ENCODE peak calls at places on chromosomes 11 and 22, in nine cellular contexts. One of them, this sample, is unnamed.

GRCh38 chr22:48464246-48464645 is 1363.4 kb downstream of the BRD1 start:
- DNase-seq in H9: no peak
- DNase-seq in body of pancreas: no peak
- DNase-seq in thyroid gland: no peak
- DNase-seq in heart right ventricle: no peak
- DNase-seq in dorsolateral prefrontal cortex: no peak
- DNase-seq in upper lobe of right lung: peak; percentile 51
- DNase-seq in keratinocyte: no peak
- DNase-seq in neural progenitor cell: peak; percentile 18
- DNase-seq in this sample: no peak

GRCh38 chr11:113204280-113204679 is 110.1 kb upstream of the TTC12 start:
- DNase-seq in H9: no peak
- DNase-seq in body of pancreas: peak; percentile 24
- DNase-seq in thyroid gland: no peak
- DNase-seq in heart right ventricle: no peak
- DNase-seq in dorsolateral prefrontal cortex: peak; percentile 66
- DNase-seq in upper lobe of right lung: no peak
- DNase-seq in keratinocyte: no peak
- DNase-seq in neural progenitor cell: no peak
- DNase-seq in this sample: no peak

GRCh38 chr22:47065756-47066615 is 303.5 kb downstream of the TBC1D22A start:
- DNase-seq in H9: no peak
- DNase-seq in body of pancreas: peak; percentile 84
- DNase-seq in thyroid gland: no peak
- DNase-seq in heart right ventricle: no peak
- DNase-seq in dorsolateral prefrontal cortex: no peak
- DNase-seq in upper lobe of right lung: peak; percentile 46
- DNase-seq in keratinocyte: no peak
- DNase-seq in neural progenitor cell: no peak
- DNase-seq in this sample: no peak

GRCh38 chr22:23523746-23524145 is 56.3 kb downstream of the IGLL1 start:
- DNase-seq in H9: no peak
- DNase-seq in body of pancreas: no peak
- DNase-seq in thyroid gland: peak; percentile 1
- DNase-seq in heart right ventricle: no peak
- DNase-seq in dorsolateral prefrontal cortex: no peak
- DNase-seq in upper lobe of right lung: peak; percentile 34
- DNase-seq in keratinocyte: no peak
- DNase-seq in neural progenitor cell: no peak
- DNase-seq in this sample: no peak

GRCh38 chr11:33646629-33647028 is 54.0 kb downstream of the C11orf91 start:
- DNase-seq in H9: no peak
- DNase-seq in body of pancreas: no peak
- DNase-seq in thyroid gland: no peak
- DNase-seq in heart right ventricle: no peak
- DNase-seq in dorsolateral prefrontal cortex: no peak
- DNase-seq in upper lobe of right lung: no peak
- DNase-seq in keratinocyte: no peak
- DNase-seq in neural progenitor cell: no peak
- DNase-seq in this sample: no peak

GRCh38 chr22:25497269-25497668 is 67.2 kb upstream of the GRK3 start:
- DNase-seq in H9: no peak
- DNase-seq in body of pancreas: no peak
- DNase-seq in thyroid gland: peak; percentile 9
- DNase-seq in heart right ventricle: peak; percentile 35
- DNase-seq in dorsolateral prefrontal cortex: no peak
- DNase-seq in upper lobe of right lung: no peak
- DNase-seq in keratinocyte: no peak
- DNase-seq in neural progenitor cell: no peak
- DNase-seq in this sample: peak; percentile 17

GRCh38 chr11:3831378-3832239 is 9.2 kb downstream of the RHOG start:
- DNase-seq in H9: no peak
- DNase-seq in body of pancreas: no peak
- DNase-seq in thyroid gland: no peak
- DNase-seq in heart right ventricle: peak; percentile 45
- DNase-seq in dorsolateral prefrontal cortex: no peak
- DNase-seq in upper lobe of right lung: peak; percentile 76
- DNase-seq in keratinocyte: no peak
- DNase-seq in neural progenitor cell: no peak
- DNase-seq in this sample: no peak

GRCh38 chr11:122601131-122602125 is 54.1 kb upstream of the UBASH3B start:
- DNase-seq in H9: no peak
- DNase-seq in body of pancreas: peak; percentile 16
- DNase-seq in thyroid gland: no peak
- DNase-seq in heart right ventricle: no peak
- DNase-seq in dorsolateral prefrontal cortex: no peak
- DNase-seq in upper lobe of right lung: no peak
- DNase-seq in keratinocyte: no peak
- DNase-seq in neural progenitor cell: no peak
- DNase-seq in this sample: no peak

GRCh38 chr11:2268911-2269600 is 1.3 kb downstream of the ASCL2 start:
- DNase-seq in H9: peak; percentile 69
- DNase-seq in body of pancreas: peak; percentile 49
- DNase-seq in thyroid gland: peak; percentile 59
- DNase-seq in heart right ventricle: peak; percentile 17
- DNase-seq in dorsolateral prefrontal cortex: peak; percentile 45
- DNase-seq in upper lobe of right lung: peak; percentile 87
- DNase-seq in keratinocyte: no peak
- DNase-seq in neural progenitor cell: peak; percentile 73
- DNase-seq in this sample: peak; percentile 58

GRCh38 chr22:17085277-17086091 is 684 bp downstream of the IL17RA start:
- DNase-seq in H9: no peak
- DNase-seq in body of pancreas: peak; percentile 31
- DNase-seq in thyroid gland: peak; percentile 33
- DNase-seq in heart right ventricle: no peak
- DNase-seq in dorsolateral prefrontal cortex: no peak
- DNase-seq in upper lobe of right lung: peak; percentile 83
- DNase-seq in keratinocyte: no peak
- DNase-seq in neural progenitor cell: peak; percentile 48
- DNase-seq in this sample: peak; percentile 45

GRCh38 chr11:72954860-72955259 is 140.6 kb downstream of the ATG16L2 start:
- DNase-seq in H9: no peak
- DNase-seq in body of pancreas: no peak
- DNase-seq in thyroid gland: peak; percentile 16
- DNase-seq in heart right ventricle: peak; percentile 20
- DNase-seq in dorsolateral prefrontal cortex: no peak
- DNase-seq in upper lobe of right lung: no peak
- DNase-seq in keratinocyte: no peak
- DNase-seq in neural progenitor cell: no peak
- DNase-seq in this sample: peak; percentile 41

GRCh38 chr22:27885977-27886842 is 32.8 kb downstream of the PITPNB start:
- DNase-seq in H9: no peak
- DNase-seq in body of pancreas: peak; percentile 39
- DNase-seq in thyroid gland: peak; percentile 46
- DNase-seq in heart right ventricle: peak; percentile 42
- DNase-seq in dorsolateral prefrontal cortex: no peak
- DNase-seq in upper lobe of right lung: no peak
- DNase-seq in keratinocyte: no peak
- DNase-seq in neural progenitor cell: peak; percentile 61
- DNase-seq in this sample: no peak

GRCh38 chr11:117094776-117095175 is 3.5 kb downstream of the SIK3 start:
- DNase-seq in H9: no peak
- DNase-seq in body of pancreas: peak; percentile 28
- DNase-seq in thyroid gland: peak; percentile 41
- DNase-seq in heart right ventricle: no peak
- DNase-seq in dorsolateral prefrontal cortex: no peak
- DNase-seq in upper lobe of right lung: no peak
- DNase-seq in keratinocyte: no peak
- DNase-seq in neural progenitor cell: peak; percentile 32
- DNase-seq in this sample: no peak

GRCh38 chr11:71539017-71539416 is 1.2 kb downstream of the KRTAP5-8 start:
- DNase-seq in H9: no peak
- DNase-seq in body of pancreas: no peak
- DNase-seq in thyroid gland: no peak
- DNase-seq in heart right ventricle: no peak
- DNase-seq in dorsolateral prefrontal cortex: no peak
- DNase-seq in upper lobe of right lung: peak; percentile 26
- DNase-seq in keratinocyte: no peak
- DNase-seq in neural progenitor cell: no peak
- DNase-seq in this sample: no peak

GRCh38 chr11:62508336-62509058 is 38.1 kb downstream of the AHNAK start:
- DNase-seq in H9: peak; percentile 85
- DNase-seq in body of pancreas: peak; percentile 83
- DNase-seq in thyroid gland: peak; percentile 94
- DNase-seq in heart right ventricle: peak; percentile 80
- DNase-seq in dorsolateral prefrontal cortex: peak; percentile 79
- DNase-seq in upper lobe of right lung: peak; percentile 86
- DNase-seq in keratinocyte: no peak
- DNase-seq in neural progenitor cell: peak; percentile 87
- DNase-seq in this sample: peak; percentile 78

GRCh38 chr11:66493124-66493523 is 12.9 kb downstream of the DPP3 start:
- DNase-seq in H9: no peak
- DNase-seq in body of pancreas: no peak
- DNase-seq in thyroid gland: no peak
- DNase-seq in heart right ventricle: no peak
- DNase-seq in dorsolateral prefrontal cortex: no peak
- DNase-seq in upper lobe of right lung: no peak
- DNase-seq in keratinocyte: no peak
- DNase-seq in neural progenitor cell: no peak
- DNase-seq in this sample: no peak

GRCh38 chr11:66494935-66495334 is 14.7 kb downstream of the DPP3 start:
- DNase-seq in H9: peak; percentile 63
- DNase-seq in body of pancreas: no peak
- DNase-seq in thyroid gland: no peak
- DNase-seq in heart right ventricle: no peak
- DNase-seq in dorsolateral prefrontal cortex: no peak
- DNase-seq in upper lobe of right lung: no peak
- DNase-seq in keratinocyte: no peak
- DNase-seq in neural progenitor cell: peak; percentile 30
- DNase-seq in this sample: no peak

GRCh38 chr11:66494458-66494857 is 14.2 kb downstream of the DPP3 start:
- DNase-seq in H9: no peak
- DNase-seq in body of pancreas: no peak
- DNase-seq in thyroid gland: no peak
- DNase-seq in heart right ventricle: no peak
- DNase-seq in dorsolateral prefrontal cortex: no peak
- DNase-seq in upper lobe of right lung: no peak
- DNase-seq in keratinocyte: no peak
- DNase-seq in neural progenitor cell: no peak
- DNase-seq in this sample: peak; percentile 9

GRCh38 chr11:66497206-66497605 is 13.2 kb upstream of the BBS1 start:
- DNase-seq in H9: no peak
- DNase-seq in body of pancreas: no peak
- DNase-seq in thyroid gland: no peak
- DNase-seq in heart right ventricle: no peak
- DNase-seq in dorsolateral prefrontal cortex: no peak
- DNase-seq in upper lobe of right lung: no peak
- DNase-seq in keratinocyte: no peak
- DNase-seq in neural progenitor cell: no peak
- DNase-seq in this sample: no peak

GRCh38 chr11:66495401-66495844 is 15.0 kb upstream of the BBS1 start:
- DNase-seq in H9: peak; percentile 71
- DNase-seq in body of pancreas: no peak
- DNase-seq in thyroid gland: no peak
- DNase-seq in heart right ventricle: no peak
- DNase-seq in dorsolateral prefrontal cortex: no peak
- DNase-seq in upper lobe of right lung: no peak
- DNase-seq in keratinocyte: no peak
- DNase-seq in neural progenitor cell: no peak
- DNase-seq in this sample: no peak
- TF ChIP-seq CTCF in H9: peak; percentile 69
- TF ChIP-seq CTCF in body of pancreas: no peak
- TF ChIP-seq CTCF in thyroid gland: no peak
- TF ChIP-seq CTCF in heart right ventricle: no peak
- TF ChIP-seq CTCF in dorsolateral prefrontal cortex: no peak
- TF ChIP-seq CTCF in upper lobe of right lung: peak; percentile 18
- TF ChIP-seq CTCF in keratinocyte: peak; percentile 37
- TF ChIP-seq CTCF in neural progenitor cell: peak; percentile 51
- TF ChIP-seq CTCF in this sample: no peak

GRCh38 chr11:73963861-73964260 is 13.0 kb downstream of the DNAJB13 start:
- DNase-seq in H9: no peak
- DNase-seq in body of pancreas: no peak
- DNase-seq in thyroid gland: no peak
- DNase-seq in heart right ventricle: no peak
- DNase-seq in dorsolateral prefrontal cortex: no peak
- DNase-seq in upper lobe of right lung: no peak
- DNase-seq in keratinocyte: no peak
- DNase-seq in neural progenitor cell: no peak
- DNase-seq in this sample: no peak
- H3K27ac ChIP-seq in H9: no peak overlapping the region
- H3K27ac ChIP-seq in body of pancreas: no peak overlapping the region
- H3K27ac ChIP-seq in thyroid gland: no peak overlapping the region
- H3K27ac ChIP-seq in heart right ventricle: no peak overlapping the region
- H3K27ac ChIP-seq in dorsolateral prefrontal cortex: no peak overlapping the region
- H3K27ac ChIP-seq in upper lobe of right lung: no peak overlapping the region
- H3K27ac ChIP-seq in keratinocyte: no peak overlapping the region
- H3K27ac ChIP-seq in neural progenitor cell: no peak overlapping the region
- H3K27ac ChIP-seq in this sample: no peak overlapping the region

GRCh38 chr11:11081786-11082185 is 223.9 kb upstream of the ZBED5 start:
- DNase-seq in H9: peak; percentile 54
- DNase-seq in body of pancreas: no peak
- DNase-seq in thyroid gland: peak; percentile 51
- DNase-seq in heart right ventricle: no peak
- DNase-seq in dorsolateral prefrontal cortex: no peak
- DNase-seq in upper lobe of right lung: no peak
- DNase-seq in keratinocyte: no peak
- DNase-seq in neural progenitor cell: no peak
- DNase-seq in this sample: no peak

GRCh38 chr11:11084337-11084736 is 226.5 kb upstream of the ZBED5 start:
- DNase-seq in H9: no peak
- DNase-seq in body of pancreas: no peak
- DNase-seq in thyroid gland: no peak
- DNase-seq in heart right ventricle: no peak
- DNase-seq in dorsolateral prefrontal cortex: no peak
- DNase-seq in upper lobe of right lung: no peak
- DNase-seq in keratinocyte: no peak
- DNase-seq in neural progenitor cell: no peak
- DNase-seq in this sample: no peak

GRCh38 chr11:11085580-11085979 is 227.7 kb upstream of the ZBED5 start:
- DNase-seq in H9: no peak
- DNase-seq in body of pancreas: no peak
- DNase-seq in thyroid gland: no peak
- DNase-seq in heart right ventricle: no peak
- DNase-seq in dorsolateral prefrontal cortex: no peak
- DNase-seq in upper lobe of right lung: no peak
- DNase-seq in keratinocyte: no peak
- DNase-seq in neural progenitor cell: no peak
- DNase-seq in this sample: no peak

GRCh38 chr11:11082651-11083050 is 224.8 kb upstream of the ZBED5 start:
- DNase-seq in H9: no peak
- DNase-seq in body of pancreas: no peak
- DNase-seq in thyroid gland: no peak
- DNase-seq in heart right ventricle: no peak
- DNase-seq in dorsolateral prefrontal cortex: no peak
- DNase-seq in upper lobe of right lung: no peak
- DNase-seq in keratinocyte: no peak
- DNase-seq in neural progenitor cell: no peak
- DNase-seq in this sample: no peak

GRCh38 chr11:11083441-11083840 is 225.6 kb upstream of the ZBED5 start:
- DNase-seq in H9: no peak
- DNase-seq in body of pancreas: no peak
- DNase-seq in thyroid gland: no peak
- DNase-seq in heart right ventricle: no peak
- DNase-seq in dorsolateral prefrontal cortex: no peak
- DNase-seq in upper lobe of right lung: no peak
- DNase-seq in keratinocyte: no peak
- DNase-seq in neural progenitor cell: no peak
- DNase-seq in this sample: no peak
- TF ChIP-seq CTCF in H9: no peak
- TF ChIP-seq CTCF in body of pancreas: no peak
- TF ChIP-seq CTCF in thyroid gland: no peak
- TF ChIP-seq CTCF in heart right ventricle: no peak
- TF ChIP-seq CTCF in dorsolateral prefrontal cortex: no peak
- TF ChIP-seq CTCF in upper lobe of right lung: no peak
- TF ChIP-seq CTCF in keratinocyte: no peak
- TF ChIP-seq CTCF in neural progenitor cell: no peak
- TF ChIP-seq CTCF in this sample: no peak

GRCh38 chr11:9689721-9690120 is 25.8 kb downstream of the SWAP70 start:
- DNase-seq in H9: no peak
- DNase-seq in body of pancreas: no peak
- DNase-seq in thyroid gland: no peak
- DNase-seq in heart right ventricle: no peak
- DNase-seq in dorsolateral prefrontal cortex: no peak
- DNase-seq in upper lobe of right lung: no peak
- DNase-seq in keratinocyte: no peak
- DNase-seq in neural progenitor cell: peak; percentile 18
- DNase-seq in this sample: no peak
- H3K27ac ChIP-seq in H9: no peak overlapping the region
- H3K27ac ChIP-seq in body of pancreas: no peak overlapping the region
- H3K27ac ChIP-seq in thyroid gland: peak overlapping the region; percentile 68
- H3K27ac ChIP-seq in heart right ventricle: peak overlapping the region; percentile 78
- H3K27ac ChIP-seq in dorsolateral prefrontal cortex: peak overlapping the region; percentile 94
- H3K27ac ChIP-seq in upper lobe of right lung: peak overlapping the region; percentile 75
- H3K27ac ChIP-seq in keratinocyte: peak overlapping the region; percentile 59
- H3K27ac ChIP-seq in neural progenitor cell: peak overlapping the region; percentile 31
- H3K27ac ChIP-seq in this sample: peak overlapping the region; percentile 76

This sample was measured in heart left ventricle.